ENCODE peak calls at places on chromosomes 1 and 21, in four cellular contexts. M is tibial nerve, L is A549, Y is stomach. H is an unnamed sample. For H3K4me1, the result is how much of the 10 kb centered on the place peaks cover.

GRCh38 chr1:237205400-237206064 is 163.5 kb downstream of the RYR2 start:
- DNase-seq in M (no peak), Y (no peak), L (peak), H (peak)

GRCh38 chr1:21818661-21819060 is 6.6 kb downstream of the LDLRAD2 start:
- DNase-seq in L (peak), M (no peak), Y (peak), H (no peak)

GRCh38 chr1:89503690-89504089 is 20.9 kb upstream of the LRRC8B start:
- DNase-seq in M (no peak), L (no peak), Y (no peak), H (no peak)

GRCh38 chr1:6347641-6348487 is 45.7 kb downstream of the ACOT7 start:
- DNase-seq in Y (peak), L (peak), M (no peak), H (no peak)

GRCh38 chr1:178575611-178576331 is 62.9 kb downstream of the TEX35 start:
- DNase-seq in L (no peak), Y (no peak), M (no peak), H (no peak)

GRCh38 chr1:38064232-38064903 is 17.8 kb upstream of the POU3F1 start:
- DNase-seq in Y (no peak), M (no peak), L (no peak), H (no peak)

GRCh38 chr1:174875306-174875705 is 124.4 kb upstream of the CACYBP start:
- DNase-seq in Y (peak), L (no peak), M (no peak), H (no peak)

GRCh38 chr21:46675595-46676280 is 40.3 kb downstream of the PRMT2 start:
- DNase-seq in M (no peak), L (no peak), Y (no peak), H (no peak)

GRCh38 chr1:58584082-58584895 is 7.2 kb upstream of the TACSTD2 start:
- DNase-seq in M (peak), L (peak), Y (peak), H (peak)

GRCh38 chr1:41810446-41810845 is 108.3 kb downstream of the HIVEP3 start:
- DNase-seq in L (peak), Y (no peak), M (no peak), H (no peak)

GRCh38 chr1:171610385-171610784 is 11.7 kb upstream of the MYOCOS start:
- DNase-seq in Y (no peak), L (no peak), M (no peak), H (no peak)

GRCh38 chr1:30008998-30009657 is 714.3 kb downstream of the MATN1 start:
- DNase-seq in Y (no peak), M (no peak), L (peak), H (no peak)

GRCh38 chr1:189804352-189804751 is 673.3 kb downstream of the BRINP3 start:
- DNase-seq in M (no peak), Y (no peak), L (no peak), H (no peak)

GRCh38 chr1:154352581-154353459 is 27.5 kb downstream of the ATP8B2 start:
- DNase-seq in Y (peak), L (no peak), M (no peak), H (peak)

GRCh38 chr1:111424281-111424680 is 3.3 kb downstream of the OVGP1 start:
- DNase-seq in L (no peak), M (no peak), Y (no peak), H (no peak)

GRCh38 chr1:184672013-184672726 is 82.5 kb downstream of the EDEM3 start:
- DNase-seq in L (no peak), Y (no peak), M (no peak), H (no peak)

GRCh38 chr1:232943679-232944252 is 6.6 kb upstream of the NTPCR start:
- DNase-seq in L (no peak), M (no peak), Y (no peak), H (no peak)

GRCh38 chr1:91555821-91556531 is 55.3 kb downstream of the CDC7 start:
- DNase-seq in M (no peak), L (peak), Y (no peak), H (no peak)

GRCh38 chr1:5617179-5618015 is 374.8 kb downstream of the NPHP4 start:
- DNase-seq in L (no peak), Y (no peak), M (no peak), H (no peak)

GRCh38 chr1:32867671-32868070 is 3.0 kb downstream of the FNDC5 start:
- DNase-seq in Y (no peak), M (no peak), L (no peak), H (no peak)

GRCh38 chr1:166910396-166910994 is 34.4 kb upstream of the TADA1 start:
- DNase-seq in Y (peak), M (no peak), L (peak), H (no peak)

GRCh38 chr1:1212780-1213152 is 1.2 kb downstream of the TNFRSF4 start:
- DNase-seq in L (no peak), Y (peak), M (no peak), H (no peak)

GRCh38 chr1:220551001-220551400 is 23.1 kb downstream of the MARK1 start:
- DNase-seq in M (no peak), Y (no peak), L (no peak), H (no peak)

GRCh38 chr1:30613188-30613587 is 110.2 kb downstream of the MATN1 start:
- DNase-seq in M (no peak), Y (no peak), L (no peak), H (no peak)

GRCh38 chr1:109393602-109394233 is 4.0 kb downstream of the SORT1 start:
- DNase-seq in Y (no peak), L (no peak), M (no peak), H (no peak)

GRCh38 chr1:109392037-109392787 is 5.5 kb downstream of the SORT1 start:
- DNase-seq in L (no peak), M (no peak), Y (no peak), H (no peak)

GRCh38 chr1:109394591-109395281 is 3.0 kb downstream of the SORT1 start:
- DNase-seq in Y (no peak), M (no peak), L (no peak), H (no peak)

GRCh38 chr1:109391626-109392025 is 6.1 kb downstream of the SORT1 start:
- DNase-seq in Y (no peak), M (no peak), L (no peak), H (no peak)

GRCh38 chr1:109392788-109393580 is 4.7 kb downstream of the SORT1 start:
- DNase-seq in Y (peak), M (peak), L (peak), H (no peak)
- TF ChIP-seq EP300 in Y (no peak), M (no peak), L (no peak), H (no peak)

GRCh38 chr21:38821959-38822682 is 16.4 kb downstream of the ETS2 start:
- DNase-seq in L (no peak), M (no peak), Y (no peak), H (no peak)

GRCh38 chr21:38819051-38819718 is 13.5 kb downstream of the ETS2 start:
- DNase-seq in M (no peak), L (no peak), Y (no peak), H (no peak)

GRCh38 chr21:38821248-38821647 is 15.5 kb downstream of the ETS2 start:
- DNase-seq in M (no peak), L (no peak), Y (no peak), H (no peak)

GRCh38 chr21:38819719-38820147 is 14.0 kb downstream of the ETS2 start:
- DNase-seq in M (no peak), Y (peak), L (peak), H (no peak)

DNA sequence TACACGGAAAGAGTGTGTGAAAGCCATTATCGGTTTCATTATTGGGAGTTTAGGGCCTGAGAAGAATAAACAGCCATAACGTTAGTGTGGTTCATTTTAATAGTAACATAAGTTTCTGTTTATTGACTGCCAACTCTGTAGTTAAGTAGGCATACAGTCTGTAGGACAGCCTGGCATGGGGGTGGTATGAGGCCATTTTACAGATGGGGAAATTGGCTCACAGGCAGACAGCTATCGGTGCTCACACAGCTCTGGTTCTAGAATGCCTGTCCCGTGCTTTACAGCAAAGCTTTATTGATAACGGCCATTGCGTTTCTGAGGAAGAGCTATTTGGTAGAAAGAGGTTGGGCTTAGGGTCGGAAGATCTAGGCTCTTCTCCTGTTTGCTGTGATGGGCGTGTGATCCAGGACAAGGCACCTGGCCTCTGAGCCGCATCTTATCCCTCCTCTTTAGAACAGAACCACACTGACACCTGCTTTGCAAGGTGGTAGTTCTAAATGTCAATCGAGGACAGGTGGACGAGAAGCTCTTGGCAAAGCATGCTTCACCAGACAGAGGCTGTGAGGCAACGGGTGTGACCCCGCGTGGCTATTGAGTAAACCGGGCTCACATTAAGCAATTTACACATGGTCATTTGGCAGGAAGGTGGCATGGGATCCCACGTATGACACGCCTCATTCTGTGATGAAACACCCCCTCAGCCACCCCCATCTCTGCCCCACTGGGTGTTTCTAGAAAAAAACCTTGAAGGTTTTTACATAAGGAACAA is 14.9 kb downstream of the ETS2 start:
- DNase-seq in L (no peak), Y (no peak), M (no peak), H (no peak)
- H3K4me1 ChIP-seq in L (under half), Y (under half), M (under half), H (under half)

GRCh38 chr1:108646661-108647269 is 14.1 kb downstream of the HENMT1 start:
- DNase-seq in M (peak), Y (peak), L (peak), H (peak)
- TF ChIP-seq EP300 in M (no peak), Y (no peak), L (no peak), H (no peak)

GRCh38 chr1:9315411-9316079 is 22.9 kb downstream of the SPSB1 start:
- DNase-seq in L (peak), Y (no peak), M (no peak), H (peak)

GRCh38 chr1:9316080-9316444 is 23.4 kb downstream of the SPSB1 start:
- DNase-seq in M (no peak), Y (no peak), L (peak), H (no peak)

GRCh38 chr1:9317591-9318331 is 25.1 kb downstream of the SPSB1 start:
- DNase-seq in M (no peak), L (peak), Y (no peak), H (peak)

GRCh38 chr1:9317072-9317471 is 24.4 kb downstream of the SPSB1 start:
- DNase-seq in Y (no peak), L (no peak), M (no peak), H (no peak)

GRCh38 chr1:9316512-9316911 is 23.8 kb downstream of the SPSB1 start:
- DNase-seq in M (no peak), Y (no peak), L (no peak), H (no peak)
- H3K4me1 ChIP-seq in M (under half), Y (under half), L (half or more), H (half or more)

GRCh38 chr1:165173409-165173808 is 183.1 kb downstream of the LMX1A start:
- DNase-seq in L (no peak), M (no peak), Y (peak), H (no peak)

GRCh38 chr1:165169028-165169427 is 187.5 kb downstream of the LMX1A start:
- DNase-seq in Y (no peak), L (no peak), M (no peak), H (no peak)

GRCh38 chr1:165172666-165173065 is 183.8 kb downstream of the LMX1A start:
- DNase-seq in Y (no peak), L (no peak), M (no peak), H (no peak)

GRCh38 chr1:165168466-165168865 is 188.0 kb downstream of the LMX1A start:
- DNase-seq in M (no peak), Y (no peak), L (no peak), H (no peak)

DNA sequence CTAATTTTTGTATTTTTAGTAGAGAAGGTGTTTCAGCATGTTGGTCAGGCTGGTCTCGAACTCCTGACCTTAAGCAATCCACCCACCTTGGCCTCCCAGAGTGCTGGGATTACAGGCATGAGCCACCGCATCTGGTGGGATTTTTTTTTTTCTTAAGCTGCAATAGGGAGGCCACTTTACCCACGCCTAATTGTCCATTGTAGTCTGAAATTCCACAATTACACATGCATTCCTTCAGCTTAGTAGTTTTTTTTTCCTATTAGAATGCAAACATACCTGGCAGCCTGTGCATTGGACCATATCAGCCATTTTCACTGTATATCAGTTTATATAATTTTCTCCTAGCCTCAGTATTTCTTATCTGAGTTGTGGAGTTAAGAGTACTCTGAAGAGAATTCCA is 186.8 kb downstream of the LMX1A start:
- DNase-seq in L (no peak), Y (no peak), M (no peak), H (no peak)
- TF ChIP-seq EP300 in L (no peak), Y (no peak), M (no peak), H (no peak)

GRCh38 chr1:203667616-203668015 is 41.0 kb downstream of the ATP2B4 start:
- DNase-seq in Y (no peak), M (no peak), L (no peak), H (no peak)
- H3K4me1 ChIP-seq in Y (half or more), M (under half), L (under half), H (under half)

DNA sequence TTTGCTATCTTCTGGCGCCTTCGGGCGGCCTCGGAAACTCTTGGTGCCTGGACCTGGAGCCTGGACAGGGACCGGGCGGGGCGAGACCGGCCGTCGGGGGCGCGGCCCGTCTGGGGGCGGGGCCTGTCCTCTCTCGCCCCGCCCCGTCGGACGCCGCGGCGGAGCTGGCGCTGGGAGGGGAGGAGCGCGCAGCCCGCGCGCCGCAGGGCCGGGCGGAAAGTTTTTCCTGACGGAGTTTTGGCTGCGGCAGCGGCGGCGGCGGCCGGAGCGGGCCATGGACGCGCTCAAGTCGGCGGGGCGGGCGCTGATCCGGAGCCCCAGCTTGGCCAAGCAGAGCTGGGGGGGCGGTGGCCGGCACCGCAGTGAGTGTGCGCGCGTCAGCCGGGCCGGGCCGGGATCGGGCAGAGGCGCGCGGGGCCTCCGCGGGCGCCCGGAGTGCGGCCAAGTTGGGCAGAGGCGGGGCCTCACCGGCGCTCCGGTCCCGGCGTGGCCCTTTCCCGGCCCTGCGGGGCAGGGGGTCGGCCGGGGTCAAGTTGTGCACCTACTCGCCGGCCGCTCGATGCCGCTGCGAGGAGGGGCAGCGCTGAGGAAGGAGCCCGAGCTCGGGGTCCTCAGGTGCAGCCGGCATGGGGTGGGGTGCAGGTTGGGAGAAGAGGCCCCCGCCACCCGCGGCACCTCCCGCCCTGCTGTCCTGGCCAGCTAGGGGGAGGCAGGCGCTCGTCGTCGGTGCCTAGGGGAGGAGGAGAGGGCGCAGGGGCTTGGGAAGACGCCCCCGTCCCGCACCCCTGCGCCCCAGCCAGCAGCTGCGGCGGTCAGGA is at the start of gene LDLRAP1:
- DNase-seq in L (peak), M (peak), Y (peak), H (peak)
- TF ChIP-seq EP300 in L (no peak), M (no peak), Y (no peak), H (no peak)

GRCh38 chr1:39149509-39149908 is 55.0 kb upstream of the MACF1 start:
- DNase-seq in Y (no peak), L (no peak), M (no peak), H (no peak)

GRCh38 chr1:39147099-39148025 is 57.1 kb upstream of the MACF1 start:
- DNase-seq in M (no peak), L (no peak), Y (no peak), H (no peak)

GRCh38 chr1:39150779-39151178 is 53.7 kb upstream of the MACF1 start:
- DNase-seq in Y (no peak), M (no peak), L (no peak), H (no peak)

GRCh38 chr1:39146681-39147080 is 57.8 kb upstream of the MACF1 start:
- DNase-seq in M (no peak), L (no peak), Y (no peak), H (no peak)

GRCh38 chr1:39148942-39149341 is 55.6 kb upstream of the MACF1 start:
- DNase-seq in Y (no peak), L (no peak), M (no peak), H (no peak)
- H3K4me1 ChIP-seq in Y (under half), L (under half), M (under half), H (under half)